ENCODE peak calls at places on chromosome 5, in nine cellular contexts. H is left ventricle myocardium superior; T is HTR-8/SVneo; K is ascending aorta; U is activated gamma-delta T cell treated with Interleukin-2 at 50 U/mL for 16 hours; G is NCI-H748 treated with DMSO at 0.1 percent for 48 hours; M is T47D; W is ELR; V is activated naive CD8-positive, alpha-beta T cell treated with anti-CD3 and anti-CD28 coated beads, Interleukin-2, amount 10 ng/mL, durations not matched to agents 7 days and 5 days. P is an unnamed sample.

GRCh38 chr5:180197016-180197702 is 11.9 kb downstream of the RASGEF1C start:
- DNase-seq in M (no peak), T (no peak), K (no peak), W (no peak), G (no peak), V (no peak), U (no peak), H (no peak), P (no peak)

GRCh38 chr5:141084487-141084989 is 9.9 kb upstream of the PCDHB2 start:
- DNase-seq in G (peak; percentile 93), U (no peak), V (no peak), K (no peak), T (peak; percentile 76), H (no peak), W (peak; percentile 52), M (peak; percentile 44), P (peak; percentile 64)

GRCh38 chr5:176187276-176188062 is 50.8 kb upstream of the SIMC1 start:
- DNase-seq in T (no peak), K (no peak), H (no peak), M (no peak), W (no peak), U (no peak), G (no peak), V (no peak), P (no peak)

GRCh38 chr5:172635038-172635437 is 6.0 kb upstream of the NEURL1B start:
- DNase-seq in M (no peak), V (no peak), U (no peak), K (no peak), T (no peak), W (no peak), G (no peak), H (no peak), P (no peak)

GRCh38 chr5:146025108-146025507 is 80.3 kb downstream of the PLAC8L1 start:
- DNase-seq in V (no peak), W (no peak), H (peak; percentile 58), T (no peak), M (no peak), U (no peak), K (no peak), G (no peak), P (no peak)

GRCh38 chr5:138461343-138462125 is 3.7 kb upstream of the EGR1 start:
- DNase-seq in H (peak; percentile 44), M (no peak), G (no peak), K (no peak), U (no peak), T (no peak), W (peak; percentile 90), V (no peak), P (no peak)

GRCh38 chr5:16064135-16064893 is 115.3 kb downstream of the MARCHF11 start:
- DNase-seq in T (peak; percentile 21), G (no peak), W (no peak), K (no peak), M (no peak), V (no peak), H (no peak), U (no peak), P (no peak)

GRCh38 chr5:72013741-72014703 is 93.3 kb upstream of the MAP1B start:
- DNase-seq in U (no peak), T (no peak), H (no peak), W (no peak), M (no peak), K (no peak), G (peak; percentile 92), V (no peak), P (peak; percentile 60)

GRCh38 chr5:65482280-65482726 is 583 bp upstream of the ADAMTS6 start:
- DNase-seq in W (peak; percentile 52), V (no peak), M (no peak), T (no peak), U (no peak), K (no peak), H (no peak), G (no peak), P (no peak)

GRCh38 chr5:76363385-76364261 is 39.5 kb upstream of the IQGAP2 start:
- DNase-seq in K (no peak), V (no peak), U (no peak), G (no peak), W (no peak), M (no peak), T (no peak), H (no peak), P (no peak)

GRCh38 chr5:138985256-138985655 is 110.1 kb upstream of the LRRTM2 start:
- DNase-seq in W (peak; percentile 27), V (no peak), K (no peak), G (no peak), U (no peak), M (no peak), T (no peak), H (no peak), P (no peak)

GRCh38 chr5:100668511-100668910 is 133.3 kb downstream of the FAM174A start:
- DNase-seq in W (peak; percentile 74), V (no peak), K (no peak), M (no peak), T (peak; percentile 5), H (no peak), U (no peak), G (no peak), P (no peak)

GRCh38 chr5:219492-219891 is 1.4 kb downstream of the SDHA start:
- DNase-seq in T (no peak), K (no peak), W (peak; percentile 63), H (no peak), U (no peak), V (peak; percentile 42), G (no peak), M (peak; percentile 4), P (peak; percentile 26)

GRCh38 chr5:45696206-45696836 is at the start of gene HCN1:
- DNase-seq in M (peak; percentile 9), U (no peak), K (no peak), G (peak; percentile 94), T (peak; percentile 30), H (peak; percentile 87), V (peak; percentile 58), W (no peak), P (peak; percentile 8)

GRCh38 chr5:13932561-13932960 is 11.9 kb downstream of the DNAH5 start:
- DNase-seq in W (no peak), H (no peak), G (no peak), V (no peak), T (no peak), U (no peak), K (no peak), M (no peak), P (no peak)

GRCh38 chr5:9529513-9529912 is 16.4 kb downstream of the SEMA5A start:
- DNase-seq in M (no peak), T (no peak), H (no peak), G (no peak), V (no peak), W (no peak), K (no peak), U (no peak), P (no peak)